ENCODE peak calls at places on chromosome 1, in eight cellular contexts. E is ovary, W is HepG2, M is activated B cell treated with CpG ODN at 0.5 μM for 24 hours, I is PC-3, X is GM12865, G is AG04450, U is colonic mucosa. Y is an unnamed sample.

GRCh38 chr1:27258598-27258997 is 24.2 kb downstream of the WDTC1 start:
- DNase-seq in W (no peak), E (no peak), G (no peak), X (no peak), U (no peak), M (no peak), I (no peak), Y (no peak)

GRCh38 chr1:184022651-184023050 is 14.9 kb downstream of the COLGALT2 start:
- DNase-seq in U (no peak), M (no peak), W (no peak), X (no peak), E (no peak), G (peak), I (no peak), Y (no peak)

GRCh38 chr1:23149110-23149509 is 19.5 kb downstream of the LUZP1 start:
- DNase-seq in M (no peak), W (peak), X (peak), U (peak), E (no peak), I (peak), G (no peak), Y (no peak)

GRCh38 chr1:52056937-52057231 is 789 bp downstream of the BTF3L4 start:
- DNase-seq in I (no peak), X (no peak), G (no peak), M (no peak), W (no peak), E (no peak), U (no peak), Y (no peak)

GRCh38 chr1:190179817-190180216 is 297.8 kb downstream of the BRINP3 start:
- DNase-seq in E (no peak), X (no peak), G (peak), M (no peak), W (peak), U (no peak), I (peak), Y (no peak)

GRCh38 chr1:197399691-197400521 is 131.9 kb downstream of the CRB1 start:
- DNase-seq in W (peak), X (peak), U (no peak), E (no peak), G (no peak), M (no peak), I (peak), Y (no peak)

GRCh38 chr1:223711838-223712183 is 528 bp upstream of the CAPN2 start:
- DNase-seq in G (no peak), U (no peak), E (no peak), X (no peak), I (peak), M (no peak), W (no peak), Y (no peak)

GRCh38 chr1:70156529-70157120 is 48.8 kb downstream of the LRRC40 start:
- DNase-seq in E (no peak), U (no peak), M (no peak), I (peak), W (peak), X (no peak), G (no peak), Y (no peak)

GRCh38 chr1:177310326-177310725 is 139.6 kb downstream of the BRINP2 start:
- DNase-seq in E (no peak), U (no peak), M (no peak), W (no peak), X (no peak), G (no peak), I (peak), Y (no peak)

GRCh38 chr1:226158457-226158856 is 28.1 kb downstream of the ACBD3 start:
- DNase-seq in M (no peak), W (no peak), U (no peak), G (no peak), I (no peak), X (no peak), E (no peak), Y (no peak)
- TF ChIP-seq CTCF in M (no peak), W (no peak), U (no peak), G (no peak), I (no peak), X (no peak), E (no peak), Y (no peak)

GRCh38 chr1:100883963-100884362 is 10.7 kb downstream of the EXTL2 start:
- DNase-seq in W (peak), G (no peak), U (no peak), I (peak), M (no peak), E (no peak), X (no peak), Y (no peak)
- TF ChIP-seq CTCF in W (no peak), G (peak), U (no peak), I (peak), M (no peak), E (no peak), X (no peak), Y (no peak)

GRCh38 chr1:158962983-158963382 is 31.6 kb downstream of the PYHIN1 start:
- DNase-seq in E (no peak), X (no peak), U (no peak), M (no peak), W (no peak), G (no peak), I (no peak), Y (no peak)
- TF ChIP-seq CTCF in E (no peak), X (no peak), U (no peak), M (no peak), W (no peak), G (no peak), I (no peak), Y (no peak)

GRCh38 chr1:226063362-226064167 is 1.0 kb downstream of the H3-3A start:
- DNase-seq in W (peak), I (peak), X (no peak), M (peak), E (peak), U (peak), G (no peak), Y (peak)

GRCh38 chr1:226062558-226063361 is at the start of gene H3-3A:
- DNase-seq in G (peak), X (peak), I (peak), M (peak), W (peak), E (peak), U (peak), Y (peak)

GRCh38 chr1:226060427-226060826 is 2.1 kb upstream of the H3-3A start:
- DNase-seq in E (no peak), U (no peak), X (no peak), M (no peak), I (no peak), W (no peak), G (no peak), Y (no peak)

GRCh38 chr1:226060976-226061792 is 1.3 kb upstream of the H3-3A start:
- DNase-seq in G (no peak), X (no peak), M (no peak), W (no peak), I (peak), U (peak), E (no peak), Y (no peak)

GRCh38 chr1:226061793-226062557 is 541 bp upstream of the H3-3A start:
- DNase-seq in W (peak), I (peak), G (no peak), E (peak), M (peak), X (no peak), U (peak), Y (peak)
- TF ChIP-seq CTCF in W (no peak), I (no peak), G (no peak), E (no peak), M (no peak), X (no peak), U (no peak), Y (no peak)

DNA sequence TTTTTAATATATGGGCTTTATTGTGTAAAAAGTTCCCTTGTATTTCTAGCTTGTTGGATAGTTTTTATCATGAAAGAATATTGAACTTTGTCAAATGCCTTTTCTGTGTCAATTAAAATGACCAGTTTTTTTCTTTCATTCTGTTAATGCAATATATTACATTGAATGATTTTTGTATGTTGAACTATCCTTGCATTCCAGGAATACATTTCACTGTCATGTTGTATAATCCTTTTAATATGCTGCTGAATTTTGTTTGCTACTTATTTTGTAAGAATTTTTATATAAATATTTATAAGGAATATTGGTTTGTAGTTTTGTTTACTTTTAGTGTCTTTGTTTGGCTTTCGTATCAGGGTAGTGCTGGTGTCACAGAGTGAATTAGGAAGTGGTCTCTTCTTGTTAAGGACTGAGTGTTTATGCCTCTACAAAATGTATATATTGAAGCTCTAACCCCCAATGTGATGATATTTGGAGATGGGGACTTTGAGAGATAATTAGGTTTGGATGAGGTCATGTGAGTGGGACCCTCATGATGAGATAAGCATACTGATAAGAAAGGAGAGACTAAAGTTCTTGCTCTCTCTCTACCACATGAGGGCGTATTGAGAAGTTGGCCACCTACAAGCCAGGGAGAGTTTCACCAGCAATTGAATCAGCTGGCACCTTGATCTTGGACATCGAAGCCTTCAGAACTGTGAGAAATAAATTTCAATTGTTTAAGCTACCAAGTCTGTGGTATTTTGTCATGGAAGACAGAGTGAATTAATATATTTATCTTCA is 12.0 kb upstream of the SLAMF6 start:
- DNase-seq in M (no peak), U (no peak), E (no peak), I (no peak), G (no peak), X (no peak), W (no peak), Y (no peak)
- TF ChIP-seq CTCF in M (no peak), U (no peak), E (no peak), I (peak), G (no peak), X (no peak), W (no peak), Y (no peak)

DNA sequence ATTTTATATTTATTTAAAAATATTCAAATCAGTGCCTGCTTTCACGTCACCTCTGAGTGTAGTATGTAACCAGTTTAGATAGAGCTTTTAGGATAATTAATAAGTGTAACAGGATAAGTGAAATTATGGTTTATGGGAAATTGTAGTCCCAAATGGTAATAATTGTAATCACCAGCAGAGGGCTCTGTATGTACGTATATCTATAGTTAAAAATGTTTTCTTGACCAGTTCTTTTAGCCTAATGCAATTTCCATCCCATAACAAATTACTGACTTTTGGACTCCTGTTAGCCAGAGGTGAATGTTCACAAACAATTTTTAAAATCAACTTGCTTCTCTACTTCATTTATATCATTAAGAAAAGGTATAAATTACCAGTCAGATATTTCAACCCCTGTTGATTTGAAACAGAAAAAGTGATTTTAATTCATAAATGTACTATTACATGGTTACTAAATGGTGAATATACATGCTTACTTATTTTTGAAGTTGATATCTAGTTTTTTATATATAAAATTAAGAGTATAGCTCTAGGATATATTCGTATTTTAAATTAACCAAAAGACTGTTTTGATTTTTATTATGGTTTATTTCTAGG is 25.3 kb downstream of the SLC30A7 start:
- DNase-seq in X (peak), W (peak), G (peak), U (no peak), E (no peak), I (peak), M (no peak), Y (no peak)
- TF ChIP-seq CTCF in X (peak), W (peak), G (peak), U (peak), E (peak), I (peak), M (peak), Y (peak)

DNA sequence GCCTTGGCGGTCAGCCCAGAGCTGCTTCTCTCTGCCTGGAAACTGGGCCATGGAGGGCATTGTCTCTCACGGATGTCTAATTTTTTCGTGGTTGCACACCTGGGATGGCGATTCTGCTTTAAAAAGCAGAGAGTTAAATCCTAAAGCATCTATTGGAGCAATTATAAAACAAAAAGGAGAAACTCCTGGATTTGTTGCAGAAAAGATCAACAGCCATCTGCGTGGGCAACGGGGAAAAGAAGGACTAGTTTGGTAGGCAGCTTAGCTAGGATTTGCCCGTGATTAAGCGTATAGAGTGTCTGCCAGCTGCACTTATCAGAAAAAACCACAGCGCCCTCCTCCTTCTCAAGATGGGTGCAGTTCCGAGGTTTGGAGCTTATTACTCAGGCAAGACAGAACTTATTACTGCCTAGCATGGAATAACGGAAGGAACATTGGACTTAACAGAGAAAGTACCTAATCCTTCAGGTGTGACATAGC is 524 bp upstream of the SLC25A24 start:
- DNase-seq in E (no peak), I (peak), M (no peak), X (peak), U (peak), W (peak), G (peak), Y (no peak)
- TF ChIP-seq CTCF in E (no peak), I (peak), M (no peak), X (peak), U (no peak), W (peak), G (peak), Y (no peak)

Y was measured in mesothelial cell of epicardium.